ENCODE peak calls at places on chromosomes 5 and 9, in eight cellular contexts. One of them, this sample, is unnamed.

GRCh38 chr9:102044133-102044532 is 305.7 kb upstream of the GRIN3A start:
- DNase-seq in HL-60: no peak
- DNase-seq in ovary: no peak
- DNase-seq in tibial artery: no peak
- DNase-seq in lung: no peak
- DNase-seq in adrenal gland: no peak
- DNase-seq in astrocyte: no peak
- DNase-seq in fibroblast of mammary gland: no peak
- DNase-seq in this sample: no peak

GRCh38 chr5:58724992-58725391 is 142.1 kb downstream of the RAB3C start:
- DNase-seq in HL-60: no peak
- DNase-seq in ovary: no peak
- DNase-seq in tibial artery: no peak
- DNase-seq in lung: no peak
- DNase-seq in adrenal gland: no peak
- DNase-seq in astrocyte: no peak
- DNase-seq in fibroblast of mammary gland: no peak
- DNase-seq in this sample: no peak

GRCh38 chr5:172820046-172820767 is 13.8 kb upstream of the ERGIC1 start:
- DNase-seq in HL-60: no peak
- DNase-seq in ovary: peak
- DNase-seq in tibial artery: peak
- DNase-seq in lung: no peak
- DNase-seq in adrenal gland: peak
- DNase-seq in astrocyte: peak
- DNase-seq in fibroblast of mammary gland: peak
- DNase-seq in this sample: peak

GRCh38 chr9:110103257-110103656 is 104.7 kb downstream of the C9orf152 start:
- DNase-seq in HL-60: no peak
- DNase-seq in ovary: no peak
- DNase-seq in tibial artery: no peak
- DNase-seq in lung: no peak
- DNase-seq in adrenal gland: no peak
- DNase-seq in astrocyte: no peak
- DNase-seq in fibroblast of mammary gland: no peak
- DNase-seq in this sample: no peak

GRCh38 chr5:77630246-77631165 is 8.0 kb downstream of the OTP start:
- DNase-seq in HL-60: peak
- DNase-seq in ovary: no peak
- DNase-seq in tibial artery: no peak
- DNase-seq in lung: no peak
- DNase-seq in adrenal gland: peak
- DNase-seq in astrocyte: no peak
- DNase-seq in fibroblast of mammary gland: no peak
- DNase-seq in this sample: peak

GRCh38 chr9:71925834-71926233 is 14.4 kb downstream of the C9orf85 start:
- DNase-seq in HL-60: no peak
- DNase-seq in ovary: no peak
- DNase-seq in tibial artery: no peak
- DNase-seq in lung: no peak
- DNase-seq in adrenal gland: no peak
- DNase-seq in astrocyte: no peak
- DNase-seq in fibroblast of mammary gland: no peak
- DNase-seq in this sample: no peak

GRCh38 chr9:82791685-82792084 is 271.3 kb downstream of the RASEF start:
- DNase-seq in HL-60: no peak
- DNase-seq in ovary: no peak
- DNase-seq in tibial artery: no peak
- DNase-seq in lung: no peak
- DNase-seq in adrenal gland: no peak
- DNase-seq in astrocyte: no peak
- DNase-seq in fibroblast of mammary gland: no peak
- DNase-seq in this sample: no peak

GRCh38 chr9:128136816-128137793 is 9.6 kb upstream of the PTGES2 start:
- DNase-seq in HL-60: no peak
- DNase-seq in ovary: no peak
- DNase-seq in tibial artery: no peak
- DNase-seq in lung: no peak
- DNase-seq in adrenal gland: no peak
- DNase-seq in astrocyte: peak
- DNase-seq in fibroblast of mammary gland: peak
- DNase-seq in this sample: no peak

GRCh38 chr5:149995385-149996085 is 4.9 kb downstream of the TIGD6 start:
- DNase-seq in HL-60: no peak
- DNase-seq in ovary: no peak
- DNase-seq in tibial artery: peak
- DNase-seq in lung: no peak
- DNase-seq in adrenal gland: no peak
- DNase-seq in astrocyte: no peak
- DNase-seq in fibroblast of mammary gland: no peak
- DNase-seq in this sample: no peak

GRCh38 chr5:150497274-150497988 is 10.5 kb upstream of the NDST1 start:
- DNase-seq in HL-60: no peak
- DNase-seq in ovary: peak
- DNase-seq in tibial artery: peak
- DNase-seq in lung: peak
- DNase-seq in adrenal gland: peak
- DNase-seq in astrocyte: peak
- DNase-seq in fibroblast of mammary gland: peak
- DNase-seq in this sample: no peak

GRCh38 chr9:126113756-126114408 is 212.7 kb upstream of the MVB12B start:
- DNase-seq in HL-60: no peak
- DNase-seq in ovary: no peak
- DNase-seq in tibial artery: no peak
- DNase-seq in lung: no peak
- DNase-seq in adrenal gland: no peak
- DNase-seq in astrocyte: no peak
- DNase-seq in fibroblast of mammary gland: no peak
- DNase-seq in this sample: no peak

GRCh38 chr5:74017786-74018211 is 391.8 kb downstream of the ARHGEF28 start:
- DNase-seq in HL-60: no peak
- DNase-seq in ovary: no peak
- DNase-seq in tibial artery: no peak
- DNase-seq in lung: no peak
- DNase-seq in adrenal gland: no peak
- DNase-seq in astrocyte: peak
- DNase-seq in fibroblast of mammary gland: peak
- DNase-seq in this sample: no peak

GRCh38 chr9:37201581-37201980 is 81.2 kb downstream of the ZCCHC7 start:
- DNase-seq in HL-60: no peak
- DNase-seq in ovary: no peak
- DNase-seq in tibial artery: no peak
- DNase-seq in lung: no peak
- DNase-seq in adrenal gland: no peak
- DNase-seq in astrocyte: no peak
- DNase-seq in fibroblast of mammary gland: no peak
- DNase-seq in this sample: no peak

GRCh38 chr5:180589771-180590542 is 1.3 kb downstream of the SCGB3A1 start:
- DNase-seq in HL-60: no peak
- DNase-seq in ovary: no peak
- DNase-seq in tibial artery: no peak
- DNase-seq in lung: no peak
- DNase-seq in adrenal gland: no peak
- DNase-seq in astrocyte: no peak
- DNase-seq in fibroblast of mammary gland: no peak
- DNase-seq in this sample: no peak

GRCh38 chr9:130034570-130034969 is 8.4 kb downstream of the FNBP1 start:
- DNase-seq in HL-60: no peak
- DNase-seq in ovary: no peak
- DNase-seq in tibial artery: no peak
- DNase-seq in lung: no peak
- DNase-seq in adrenal gland: no peak
- DNase-seq in astrocyte: peak
- DNase-seq in fibroblast of mammary gland: peak
- DNase-seq in this sample: no peak

GRCh38 chr5:56816546-56817081 is 1.3 kb downstream of the MAP3K1 start:
- DNase-seq in HL-60: no peak
- DNase-seq in ovary: peak
- DNase-seq in tibial artery: peak
- DNase-seq in lung: peak
- DNase-seq in adrenal gland: peak
- DNase-seq in astrocyte: peak
- DNase-seq in fibroblast of mammary gland: peak
- DNase-seq in this sample: peak

GRCh38 chr9:98995059-98995665 is 51.5 kb downstream of the COL15A1 start:
- DNase-seq in HL-60: no peak
- DNase-seq in ovary: no peak
- DNase-seq in tibial artery: peak
- DNase-seq in lung: peak
- DNase-seq in adrenal gland: peak
- DNase-seq in astrocyte: no peak
- DNase-seq in fibroblast of mammary gland: peak
- DNase-seq in this sample: no peak

GRCh38 chr9:132732326-132732725 is 62.1 kb downstream of the GTF3C4 start:
- DNase-seq in HL-60: no peak
- DNase-seq in ovary: no peak
- DNase-seq in tibial artery: no peak
- DNase-seq in lung: no peak
- DNase-seq in adrenal gland: no peak
- DNase-seq in astrocyte: no peak
- DNase-seq in fibroblast of mammary gland: no peak
- DNase-seq in this sample: no peak

DNA sequence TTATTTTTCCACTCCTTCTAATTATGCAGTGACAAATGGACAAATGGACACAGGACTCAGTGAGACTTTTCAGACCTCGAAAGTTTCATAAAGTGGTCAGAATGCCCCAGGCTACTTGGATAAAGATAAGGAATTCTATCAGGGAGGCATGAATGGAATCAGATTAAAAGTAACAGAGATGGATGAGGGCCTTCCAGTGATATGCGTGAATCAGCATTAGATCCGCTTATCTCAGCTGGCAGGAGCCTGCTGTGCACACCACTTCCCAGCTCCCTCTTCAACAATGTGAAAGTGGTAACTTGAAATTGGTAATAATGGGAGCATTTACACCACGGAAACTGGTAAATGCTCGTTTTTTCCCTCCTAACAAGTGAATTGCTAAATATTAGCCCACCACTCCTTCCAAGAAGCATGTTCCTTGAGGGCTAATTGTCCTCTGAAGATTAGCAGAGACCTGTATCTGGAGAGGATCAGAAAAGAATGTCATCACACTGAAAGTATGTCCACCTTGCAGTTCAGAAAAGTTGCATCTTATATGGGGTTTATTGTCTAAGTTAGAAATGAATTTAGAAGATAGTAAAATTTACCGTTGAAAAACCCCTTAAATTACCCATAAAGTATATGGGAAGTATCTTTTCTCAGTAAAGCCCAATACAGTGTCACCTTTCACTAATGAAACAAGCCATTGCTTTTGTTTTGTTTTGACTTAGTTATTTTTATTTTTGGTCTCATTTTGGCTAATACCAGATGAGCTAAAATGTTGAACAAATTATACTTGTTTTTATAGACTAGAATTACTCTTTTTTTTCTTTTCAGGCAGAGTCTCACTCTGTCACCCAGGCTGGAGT is 125.3 kb downstream of the DPYSL3 start:
- DNase-seq in HL-60: no peak
- DNase-seq in ovary: no peak
- DNase-seq in tibial artery: no peak
- DNase-seq in lung: no peak
- DNase-seq in adrenal gland: no peak
- DNase-seq in astrocyte: peak
- DNase-seq in fibroblast of mammary gland: no peak
- DNase-seq in this sample: no peak
- H3K4me3 ChIP-seq in HL-60: no peak
- H3K4me3 ChIP-seq in ovary: no peak
- H3K4me3 ChIP-seq in tibial artery: no peak
- H3K4me3 ChIP-seq in lung: no peak
- H3K4me3 ChIP-seq in adrenal gland: no peak
- H3K4me3 ChIP-seq in astrocyte: no peak
- H3K4me3 ChIP-seq in fibroblast of mammary gland: no peak
- H3K4me3 ChIP-seq in this sample: no peak

GRCh38 chr5:61896811-61897210 is 409.2 kb upstream of the KIF2A start:
- DNase-seq in HL-60: no peak
- DNase-seq in ovary: no peak
- DNase-seq in tibial artery: no peak
- DNase-seq in lung: no peak
- DNase-seq in adrenal gland: no peak
- DNase-seq in astrocyte: no peak
- DNase-seq in fibroblast of mammary gland: no peak
- DNase-seq in this sample: no peak
- H3K4me3 ChIP-seq in HL-60: no peak
- H3K4me3 ChIP-seq in ovary: no peak
- H3K4me3 ChIP-seq in tibial artery: no peak
- H3K4me3 ChIP-seq in lung: no peak
- H3K4me3 ChIP-seq in adrenal gland: no peak
- H3K4me3 ChIP-seq in astrocyte: no peak
- H3K4me3 ChIP-seq in fibroblast of mammary gland: no peak
- H3K4me3 ChIP-seq in this sample: no peak

DNA sequence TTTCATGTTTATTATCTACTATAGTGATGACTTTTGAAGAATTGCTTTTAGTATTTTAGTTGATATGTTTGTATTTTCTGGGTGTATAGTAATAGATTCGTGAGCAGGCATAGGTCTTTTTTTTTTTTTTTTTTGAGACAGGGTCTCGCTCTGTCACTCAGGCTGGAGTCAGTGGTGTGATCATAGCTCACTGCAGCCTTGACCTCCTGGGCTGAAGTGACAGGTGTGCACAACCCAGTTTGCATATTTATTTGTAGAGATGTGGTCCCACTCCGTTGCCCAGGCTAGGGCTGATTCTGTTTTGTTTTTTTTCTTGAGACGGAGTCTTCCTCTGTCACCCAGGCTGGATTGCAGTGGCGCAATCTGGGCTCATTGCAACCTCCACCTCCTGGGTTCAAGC is 11.9 kb downstream of the ERBIN start:
- DNase-seq in HL-60: no peak
- DNase-seq in ovary: no peak
- DNase-seq in tibial artery: no peak
- DNase-seq in lung: no peak
- DNase-seq in adrenal gland: no peak
- DNase-seq in astrocyte: no peak
- DNase-seq in fibroblast of mammary gland: no peak
- DNase-seq in this sample: no peak
- H3K4me3 ChIP-seq in HL-60: no peak
- H3K4me3 ChIP-seq in ovary: no peak
- H3K4me3 ChIP-seq in tibial artery: no peak
- H3K4me3 ChIP-seq in lung: no peak
- H3K4me3 ChIP-seq in adrenal gland: no peak
- H3K4me3 ChIP-seq in astrocyte: no peak
- H3K4me3 ChIP-seq in fibroblast of mammary gland: no peak
- H3K4me3 ChIP-seq in this sample: no peak

DNA sequence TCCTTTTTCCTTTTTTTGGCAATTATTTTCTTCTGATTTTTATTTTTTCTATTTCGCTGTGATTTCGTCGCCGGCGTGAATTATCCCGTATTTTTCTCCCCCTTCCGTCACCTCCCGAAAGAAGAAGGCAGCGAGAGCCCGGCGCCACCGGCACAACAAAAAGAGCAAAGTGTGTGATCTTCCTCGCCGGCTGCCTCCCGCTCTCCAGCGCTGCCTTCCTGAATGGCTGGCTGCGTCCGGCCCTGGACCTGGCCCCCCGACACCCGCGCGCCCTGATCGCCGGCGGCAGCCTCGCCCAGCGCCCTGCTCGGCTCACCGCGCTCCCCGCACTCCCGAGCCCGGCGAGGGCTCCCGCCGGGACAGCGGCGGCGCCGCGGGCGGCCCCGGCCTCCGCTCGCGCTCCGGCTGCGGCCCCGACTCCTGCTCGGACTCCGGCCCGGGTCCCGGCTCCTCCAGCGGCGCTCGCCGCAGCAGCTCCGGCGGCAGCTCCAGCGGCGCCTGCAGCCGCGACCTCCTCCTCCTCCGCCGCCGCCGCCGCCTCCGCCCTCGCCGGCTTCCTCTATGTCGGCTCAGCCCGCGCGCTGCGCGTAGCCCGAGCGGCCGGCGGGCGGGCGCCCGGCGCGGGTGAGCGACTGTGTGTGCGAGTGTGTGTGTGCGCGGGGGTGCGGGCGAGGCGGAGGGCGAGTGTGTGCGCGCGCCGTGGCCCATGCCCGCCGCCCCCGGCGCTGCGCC is 943 bp downstream of the NR2F1 start:
- DNase-seq in HL-60: no peak
- DNase-seq in ovary: peak
- DNase-seq in tibial artery: no peak
- DNase-seq in lung: no peak
- DNase-seq in adrenal gland: peak
- DNase-seq in astrocyte: no peak
- DNase-seq in fibroblast of mammary gland: peak
- DNase-seq in this sample: no peak
- H3K4me3 ChIP-seq in HL-60: peak
- H3K4me3 ChIP-seq in ovary: peak
- H3K4me3 ChIP-seq in tibial artery: peak
- H3K4me3 ChIP-seq in lung: peak
- H3K4me3 ChIP-seq in adrenal gland: no peak
- H3K4me3 ChIP-seq in astrocyte: peak
- H3K4me3 ChIP-seq in fibroblast of mammary gland: peak
- H3K4me3 ChIP-seq in this sample: peak

This sample was measured in colonic mucosa.